ENCODE peak calls at places on chromosome 2, in eight cellular contexts. N is tibial nerve; L is small intestine; A is colonic mucosa; F is body of pancreas; R is heart right ventricle; Z is CD8-positive, alpha-beta T cell; I is tibial artery. C is an unnamed sample.
A peak's percentile ranks its signal among the peaks of the same experiment; 100 is the strongest.

GRCh38 chr2:231923951-231924888 is 2.0 kb downstream of the NPPC start:
- DNase-seq in I (no peak), F (no peak), L (no peak), A (no peak), N (no peak), Z (no peak), R (no peak), C (no peak)

GRCh38 chr2:235536711-235537110 is 42.9 kb downstream of the AGAP1 start:
- DNase-seq in Z (no peak), A (no peak), N (no peak), L (no peak), I (no peak), R (no peak), F (no peak), C (no peak)

GRCh38 chr2:191486584-191487320 is 191.2 kb upstream of the NABP1 start:
- DNase-seq in F (no peak), L (peak; percentile 66), Z (no peak), A (peak; percentile 29), R (no peak), I (no peak), N (no peak), C (no peak)

GRCh38 chr2:73925853-73926492 is 707 bp upstream of the DGUOK start:
- DNase-seq in F (peak; percentile 16), A (peak; percentile 91), R (no peak), L (peak; percentile 91), N (no peak), I (no peak), Z (no peak), C (no peak)

GRCh38 chr2:175630319-175631246 is 371.5 kb downstream of the LNPK start:
- DNase-seq in N (no peak), R (no peak), Z (no peak), A (peak; percentile 48), I (no peak), F (no peak), L (no peak), C (no peak)

GRCh38 chr2:142234701-142235100 is 103.9 kb upstream of the LRP1B start:
- DNase-seq in F (no peak), N (no peak), Z (no peak), I (no peak), R (no peak), L (no peak), A (no peak), C (no peak)

GRCh38 chr2:23385748-23386421 is 906 bp downstream of the KLHL29 start:
- DNase-seq in R (no peak), N (no peak), F (no peak), Z (no peak), A (no peak), L (no peak), I (peak; percentile 71), C (no peak)

GRCh38 chr2:51424418-51424817 is 392.5 kb upstream of the NRXN1 start:
- DNase-seq in L (no peak), A (no peak), R (no peak), N (no peak), F (no peak), I (no peak), Z (no peak), C (no peak)

GRCh38 chr2:144570566-144570965 is 50.6 kb upstream of the ZEB2 start:
- DNase-seq in A (no peak), L (no peak), F (no peak), I (no peak), N (no peak), Z (no peak), R (no peak), C (no peak)

GRCh38 chr2:121184248-121184862 is 100.6 kb downstream of the TFCP2L1 start:
- DNase-seq in F (no peak), N (no peak), A (no peak), I (peak; percentile 37), L (peak; percentile 27), Z (no peak), R (no peak), C (no peak)

GRCh38 chr2:8003462-8004075 is 678.3 kb upstream of the ID2 start:
- DNase-seq in L (no peak), F (peak; percentile 12), R (peak; percentile 78), A (no peak), N (peak; percentile 32), Z (no peak), I (peak; percentile 90), C (no peak)

GRCh38 chr2:123518387-123518786 is 506.7 kb upstream of the CNTNAP5 start:
- DNase-seq in L (no peak), N (no peak), Z (no peak), R (no peak), I (no peak), F (no peak), A (no peak), C (no peak)

GRCh38 chr2:44528595-44528994 is 166.8 kb downstream of the CAMKMT start:
- DNase-seq in N (no peak), I (no peak), R (no peak), L (no peak), A (no peak), Z (no peak), F (no peak), C (no peak)

GRCh38 chr2:56624181-56624580 is 440.4 kb downstream of the CCDC85A start:
- DNase-seq in L (no peak), F (no peak), N (no peak), Z (no peak), A (no peak), R (no peak), I (no peak), C (no peak)

GRCh38 chr2:213627054-213627710 is 342.9 kb downstream of the SPAG16 start:
- DNase-seq in L (peak; percentile 51), Z (no peak), N (no peak), A (no peak), F (no peak), R (no peak), I (no peak), C (no peak)

GRCh38 chr2:216920150-216920846 is 60.4 kb upstream of the TNP1 start:
- DNase-seq in F (no peak), A (no peak), N (peak; percentile 32), L (no peak), R (no peak), Z (no peak), I (no peak), C (no peak)
- H3K4me1 ChIP-seq in F (no peaks in the 10 kb centered on the region), A (no peaks in the 10 kb centered on the region), N (peaks cover 20% of the 10 kb centered on the region), L (no peaks in the 10 kb centered on the region), R (peaks cover 10% of the 10 kb centered on the region), Z (no peaks in the 10 kb centered on the region), I (no peaks in the 10 kb centered on the region), C (no peaks in the 10 kb centered on the region)

GRCh38 chr2:32491346-32491745 is 134.5 kb downstream of the BIRC6 start:
- DNase-seq in N (no peak), F (no peak), I (no peak), Z (no peak), L (no peak), A (no peak), R (no peak), C (no peak)
- H3K4me1 ChIP-seq in N (no peaks in the 10 kb centered on the region), F (no peaks in the 10 kb centered on the region), I (no peaks in the 10 kb centered on the region), Z (no peaks in the 10 kb centered on the region), L (no peaks in the 10 kb centered on the region), A (no peaks in the 10 kb centered on the region), R (no peaks in the 10 kb centered on the region), C (no peaks in the 10 kb centered on the region)

GRCh38 chr2:3595409-3595808 is 497 bp downstream of the COLEC11 start:
- DNase-seq in A (no peak), R (no peak), Z (peak; percentile 39), I (no peak), N (no peak), F (no peak), L (no peak), C (no peak)

GRCh38 chr2:3598197-3598910 is 3.4 kb downstream of the COLEC11 start:
- DNase-seq in N (no peak), F (no peak), R (no peak), L (no peak), A (no peak), I (no peak), Z (peak; percentile 37), C (no peak)

GRCh38 chr2:3595985-3596384 is 1.1 kb downstream of the COLEC11 start:
- DNase-seq in Z (peak; percentile 42), N (no peak), F (no peak), R (no peak), L (no peak), I (no peak), A (no peak), C (no peak)

GRCh38 chr2:3597567-3597966 is 2.7 kb downstream of the COLEC11 start:
- DNase-seq in A (no peak), F (no peak), Z (no peak), N (no peak), L (no peak), R (no peak), I (no peak), C (no peak)

DNA sequence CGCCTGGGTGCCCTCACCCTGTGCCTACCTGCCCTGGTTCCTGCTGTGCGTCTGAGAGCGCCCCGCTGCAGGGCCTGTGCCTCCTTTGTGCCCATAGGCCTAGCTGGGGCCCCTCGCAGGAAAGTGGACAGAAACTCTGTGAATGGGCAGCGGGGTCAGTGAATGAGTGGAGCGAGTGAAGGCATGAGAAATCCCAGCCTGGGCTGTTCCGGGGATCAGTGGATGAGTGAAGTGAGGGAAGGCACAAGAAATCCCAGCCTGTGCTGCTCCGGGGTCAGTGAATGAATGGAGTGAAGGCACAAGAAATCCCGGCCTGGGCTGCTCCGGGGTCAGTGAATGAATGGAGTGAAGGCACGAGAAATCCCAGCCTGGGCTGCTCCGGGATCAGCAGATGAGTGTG is 2.0 kb downstream of the COLEC11 start:
- DNase-seq in F (no peak), R (no peak), N (no peak), A (no peak), Z (peak; percentile 23), L (no peak), I (no peak), C (no peak)
- H3K4me1 ChIP-seq in F (no peaks in the 10 kb centered on the region), R (peaks cover 11% of the 10 kb centered on the region), N (peaks cover 3% of the 10 kb centered on the region), A (no peaks in the 10 kb centered on the region), Z (no peaks in the 10 kb centered on the region), L (no peaks in the 10 kb centered on the region), I (no peaks in the 10 kb centered on the region), C (no peaks in the 10 kb centered on the region)

DNA sequence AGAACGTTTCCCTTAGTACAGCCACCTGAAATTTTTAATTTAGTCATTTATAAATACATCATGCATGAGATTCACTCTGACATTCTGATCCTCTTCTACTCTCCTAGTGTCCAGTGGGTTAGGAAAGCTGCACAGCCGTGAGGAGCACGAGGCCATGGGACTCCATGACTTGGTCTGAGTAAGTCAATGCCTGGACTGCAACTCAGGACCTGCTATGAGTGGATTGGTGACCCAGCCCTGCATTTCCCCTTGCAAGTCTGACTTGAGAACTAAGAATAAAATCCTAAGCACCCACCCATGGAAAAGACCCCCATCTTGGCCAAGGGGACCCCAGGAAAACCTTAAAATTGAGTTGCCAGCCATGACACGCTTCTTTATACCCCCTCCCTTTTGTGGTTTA is 237.6 kb upstream of the HDAC4 start:
- DNase-seq in L (no peak), Z (peak; percentile 5), A (no peak), N (no peak), I (no peak), F (no peak), R (no peak), C (no peak)
- H3K4me1 ChIP-seq in L (no peaks in the 10 kb centered on the region), Z (no peaks in the 10 kb centered on the region), A (no peaks in the 10 kb centered on the region), N (no peaks in the 10 kb centered on the region), I (no peaks in the 10 kb centered on the region), F (no peaks in the 10 kb centered on the region), R (no peaks in the 10 kb centered on the region), C (no peaks in the 10 kb centered on the region)

DNA sequence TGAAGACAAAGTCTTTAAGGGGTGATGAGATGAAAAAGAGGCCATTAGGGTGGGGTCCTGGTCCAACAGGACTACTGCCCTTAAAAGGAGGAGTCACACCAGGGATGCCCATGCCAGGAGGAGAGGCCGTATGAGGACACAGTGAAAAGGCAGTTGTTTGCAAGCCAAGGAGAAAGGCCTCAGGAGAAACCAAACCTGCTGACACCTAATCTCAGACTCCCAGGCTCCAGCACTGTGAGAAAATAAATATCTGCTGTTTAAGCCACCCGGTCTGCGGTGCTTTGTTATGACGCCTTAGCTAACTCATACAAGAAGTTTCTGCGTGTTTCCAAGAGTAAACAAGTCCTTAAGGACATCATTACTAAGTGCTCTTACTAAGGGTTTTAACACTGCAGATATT is 93.6 kb downstream of the DNER start:
- DNase-seq in I (no peak), N (no peak), R (no peak), L (no peak), Z (no peak), A (no peak), F (peak; percentile 5), C (no peak)
- H3K4me1 ChIP-seq in I (no peaks in the 10 kb centered on the region), N (no peaks in the 10 kb centered on the region), R (no peaks in the 10 kb centered on the region), L (no peaks in the 10 kb centered on the region), Z (no peaks in the 10 kb centered on the region), A (no peaks in the 10 kb centered on the region), F (no peaks in the 10 kb centered on the region), C (no peaks in the 10 kb centered on the region)